ENCODE peak calls at places on chromosomes 12 and 14, in nine cellular contexts. U is A549, E is GM23338, G is HCT116, X is HepG2, D is SK-N-SH, T is GM12878, I is K562, C is Panc1. O is an unnamed sample.

GRCh38 chr14:31950331-31950730 is 126.8 kb upstream of the ARHGAP5 start:
- DNase-seq in U (no peak), E (no peak), G (no peak), X (no peak), D (no peak), T (no peak), I (no peak), C (no peak), O (no peak)

GRCh38 chr14:104197449-104198247 is 59.3 kb downstream of the KIF26A start:
- DNase-seq in U (no peak), E (no peak), G (no peak), X (no peak), D (no peak), T (no peak), I (no peak), C (no peak), O (no peak)

GRCh38 chr12:53456654-53457366 is 4.9 kb downstream of the PCBP2 start:
- DNase-seq in U (no peak), E (no peak), G (no peak), X (no peak), D (no peak), T (no peak), I (no peak), C (no peak), O (no peak)

GRCh38 chr12:50788562-50788961 is 24.7 kb downstream of the ATF1 start:
- DNase-seq in U (no peak), E (no peak), G (no peak), X (peak; percentile 32), D (no peak), T (no peak), I (no peak), C (no peak), O (no peak)

GRCh38 chr12:109582636-109583035 is 9.0 kb downstream of the MVK start:
- DNase-seq in U (peak; percentile 23), E (peak; percentile 49), G (no peak), X (peak; percentile 39), D (peak; percentile 46), T (no peak), I (no peak), C (no peak), O (no peak)

GRCh38 chr12:105192624-105193225 is 43.2 kb downstream of the APPL2 start:
- DNase-seq in U (no peak), E (no peak), G (no peak), X (no peak), D (peak; percentile 51), T (no peak), I (no peak), C (no peak), O (no peak)

GRCh38 chr12:6828671-6829531 is 694 bp downstream of the P3H3 start:
- DNase-seq in U (peak; percentile 47), E (peak; percentile 89), G (no peak), X (no peak), D (peak; percentile 81), T (no peak), I (peak; percentile 51), C (no peak), O (no peak)

GRCh38 chr14:91149462-91149861 is 35.6 kb downstream of the DGLUCY start:
- DNase-seq in U (peak; percentile 82), E (no peak), G (no peak), X (peak; percentile 92), D (no peak), T (no peak), I (peak; percentile 48), C (peak; percentile 7), O (no peak)

GRCh38 chr12:18752280-18752920 is 14.5 kb downstream of the CAPZA3 start:
- DNase-seq in U (peak; percentile 8), E (peak; percentile 52), G (no peak), X (no peak), D (no peak), T (no peak), I (peak; percentile 57), C (no peak), O (no peak)

GRCh38 chr14:33728010-33728498 is 222.8 kb downstream of the EGLN3 start:
- DNase-seq in U (no peak), E (no peak), G (no peak), X (no peak), D (no peak), T (no peak), I (no peak), C (no peak), O (no peak)

GRCh38 chr12:46983959-46984833 is 95.2 kb upstream of the PCED1B start:
- DNase-seq in U (peak; percentile 76), E (peak; percentile 80), G (peak; percentile 56), X (peak; percentile 51), D (peak; percentile 27), T (peak; percentile 2), I (peak; percentile 17), C (peak; percentile 51), O (peak; percentile 30)

GRCh38 chr14:55794655-55795583 is 214.9 kb downstream of the KTN1 start:
- DNase-seq in U (peak; percentile 52), E (no peak), G (no peak), X (no peak), D (no peak), T (no peak), I (peak; percentile 28), C (no peak), O (no peak)

GRCh38 chr12:11687538-11687937 is 38.1 kb downstream of the ETV6 start:
- DNase-seq in U (no peak), E (no peak), G (no peak), X (peak; percentile 42), D (no peak), T (no peak), I (no peak), C (no peak), O (no peak)

GRCh38 chr14:19902409-19902808 is 18.0 kb upstream of the OR4K5 start:
- DNase-seq in U (no peak), E (no peak), G (no peak), X (no peak), D (no peak), T (no peak), I (no peak), C (no peak), O (peak; percentile 44)

GRCh38 chr12:118193958-118194357 is 58.0 kb downstream of the PEBP1 start:
- DNase-seq in U (no peak), E (no peak), G (no peak), X (no peak), D (no peak), T (no peak), I (no peak), C (no peak), O (no peak)

GRCh38 chr14:54347044-54347443 is 49.8 kb upstream of the CDKN3 start:
- DNase-seq in U (no peak), E (peak; percentile 27), G (no peak), X (no peak), D (no peak), T (no peak), I (no peak), C (no peak), O (no peak)

GRCh38 chr14:54346257-54346656 is 50.5 kb upstream of the CDKN3 start:
- DNase-seq in U (no peak), E (no peak), G (no peak), X (no peak), D (no peak), T (no peak), I (no peak), C (no peak), O (no peak)

GRCh38 chr14:54348923-54349615 is 47.7 kb upstream of the CDKN3 start:
- DNase-seq in U (no peak), E (no peak), G (no peak), X (no peak), D (no peak), T (no peak), I (no peak), C (no peak), O (no peak)

GRCh38 chr14:54349713-54350112 is 47.1 kb upstream of the CDKN3 start:
- DNase-seq in U (no peak), E (no peak), G (no peak), X (no peak), D (no peak), T (no peak), I (no peak), C (no peak), O (no peak)

GRCh38 chr14:54348001-54348611 is 48.7 kb upstream of the CDKN3 start:
- DNase-seq in U (peak; percentile 51), E (peak; percentile 88), G (peak; percentile 44), X (peak; percentile 75), D (peak; percentile 55), T (no peak), I (peak; percentile 51), C (peak; percentile 24), O (peak; percentile 41)
- TF ChIP-seq REST in U (no peak), E (no peak), G (no peak), X (no peak), D (no peak), T (no peak), I (no peak), C (no peak), O (no peak)

GRCh38 chr14:45907782-45908181 is 654.8 kb upstream of the MIS18BP1 start:
- DNase-seq in U (no peak), E (no peak), G (no peak), X (no peak), D (no peak), T (no peak), I (no peak), C (no peak), O (no peak)

GRCh38 chr14:45906257-45906656 is 653.3 kb upstream of the MIS18BP1 start:
- DNase-seq in U (no peak), E (no peak), G (no peak), X (no peak), D (no peak), T (peak; percentile 23), I (no peak), C (no peak), O (no peak)

GRCh38 chr14:45905672-45906071 is 652.7 kb upstream of the MIS18BP1 start:
- DNase-seq in U (no peak), E (no peak), G (no peak), X (no peak), D (no peak), T (no peak), I (no peak), C (no peak), O (no peak)

GRCh38 chr14:45902241-45902640 is 649.2 kb upstream of the MIS18BP1 start:
- DNase-seq in U (no peak), E (no peak), G (no peak), X (no peak), D (no peak), T (no peak), I (no peak), C (no peak), O (no peak)

GRCh38 chr14:45904313-45904712 is 651.3 kb upstream of the MIS18BP1 start:
- DNase-seq in U (no peak), E (no peak), G (no peak), X (no peak), D (no peak), T (no peak), I (no peak), C (no peak), O (no peak)
- TF ChIP-seq REST in U (no peak), E (no peak), G (no peak), X (no peak), D (no peak), T (no peak), I (no peak), C (no peak), O (no peak)

GRCh38 chr12:71594214-71594948 is 69.3 kb downstream of the ZFC3H1 start:
- DNase-seq in U (peak; percentile 60), E (no peak), G (peak; percentile 10), X (peak; percentile 16), D (peak; percentile 14), T (no peak), I (peak; percentile 73), C (no peak), O (no peak)
- TF ChIP-seq REST in U (no peak), E (no peak), G (no peak), X (no peak), D (no peak), T (no peak), I (no peak), C (no peak), O (no peak)

GRCh38 chr14:63394856-63395255 is 76.1 kb upstream of the GPHB5 start:
- DNase-seq in U (no peak), E (no peak), G (no peak), X (no peak), D (no peak), T (no peak), I (no peak), C (no peak), O (no peak)
- TF ChIP-seq REST in U (no peak), E (no peak), G (no peak), X (no peak), D (no peak), T (no peak), I (no peak), C (no peak), O (no peak)

O was measured in HL-60.